ENCODE peak calls at places on chromosomes 2 and 18, in nine cellular contexts. One of them, this sample, is unnamed. For H3K4me1, the result is how much of the 10 kb centered on the place peaks cover.

GRCh38 chr2:77631007-77631406 is 108.8 kb upstream of the LRRTM4 start:
- DNase-seq in fibroblast of lung: no peak
- DNase-seq in body of pancreas: no peak
- DNase-seq in right atrium auricular region: no peak
- DNase-seq in heart right ventricle: no peak
- DNase-seq in pancreas: no peak
- DNase-seq in A549: no peak
- DNase-seq in H1: no peak
- DNase-seq in transverse colon: no peak
- DNase-seq in this sample: no peak

GRCh38 chr18:78901923-78902794 is 77.5 kb upstream of the SALL3 start:
- DNase-seq in fibroblast of lung: no peak
- DNase-seq in body of pancreas: no peak
- DNase-seq in right atrium auricular region: peak
- DNase-seq in heart right ventricle: no peak
- DNase-seq in pancreas: no peak
- DNase-seq in A549: no peak
- DNase-seq in H1: no peak
- DNase-seq in transverse colon: no peak
- DNase-seq in this sample: no peak

GRCh38 chr2:205321240-205321639 is 361.1 kb upstream of the NRP2 start:
- DNase-seq in fibroblast of lung: peak
- DNase-seq in body of pancreas: no peak
- DNase-seq in right atrium auricular region: no peak
- DNase-seq in heart right ventricle: no peak
- DNase-seq in pancreas: no peak
- DNase-seq in A549: no peak
- DNase-seq in H1: no peak
- DNase-seq in transverse colon: no peak
- DNase-seq in this sample: no peak

GRCh38 chr18:48493856-48494255 is 45.0 kb upstream of the CTIF start:
- DNase-seq in fibroblast of lung: peak
- DNase-seq in body of pancreas: no peak
- DNase-seq in right atrium auricular region: no peak
- DNase-seq in heart right ventricle: no peak
- DNase-seq in pancreas: no peak
- DNase-seq in A549: no peak
- DNase-seq in H1: no peak
- DNase-seq in transverse colon: no peak
- DNase-seq in this sample: no peak

GRCh38 chr18:8735274-8735673 is 29.9 kb downstream of the MTCL1 start:
- DNase-seq in fibroblast of lung: no peak
- DNase-seq in body of pancreas: no peak
- DNase-seq in right atrium auricular region: no peak
- DNase-seq in heart right ventricle: no peak
- DNase-seq in pancreas: no peak
- DNase-seq in A549: no peak
- DNase-seq in H1: no peak
- DNase-seq in transverse colon: no peak
- DNase-seq in this sample: no peak

GRCh38 chr2:8452296-8452695 is 229.6 kb upstream of the ID2 start:
- DNase-seq in fibroblast of lung: no peak
- DNase-seq in body of pancreas: no peak
- DNase-seq in right atrium auricular region: peak
- DNase-seq in heart right ventricle: no peak
- DNase-seq in pancreas: no peak
- DNase-seq in A549: no peak
- DNase-seq in H1: no peak
- DNase-seq in transverse colon: no peak
- DNase-seq in this sample: no peak

GRCh38 chr2:235553696-235554100 is 59.9 kb downstream of the AGAP1 start:
- DNase-seq in fibroblast of lung: peak
- DNase-seq in body of pancreas: peak
- DNase-seq in right atrium auricular region: no peak
- DNase-seq in heart right ventricle: no peak
- DNase-seq in pancreas: peak
- DNase-seq in A549: no peak
- DNase-seq in H1: no peak
- DNase-seq in transverse colon: peak
- DNase-seq in this sample: no peak

GRCh38 chr2:203790134-203790533 is 77.4 kb upstream of the CTLA4 start:
- DNase-seq in fibroblast of lung: peak
- DNase-seq in body of pancreas: no peak
- DNase-seq in right atrium auricular region: no peak
- DNase-seq in heart right ventricle: no peak
- DNase-seq in pancreas: no peak
- DNase-seq in A549: no peak
- DNase-seq in H1: no peak
- DNase-seq in transverse colon: no peak
- DNase-seq in this sample: no peak

GRCh38 chr2:102510791-102511575 is 38.0 kb downstream of the SLC9A4 start:
- DNase-seq in fibroblast of lung: no peak
- DNase-seq in body of pancreas: no peak
- DNase-seq in right atrium auricular region: no peak
- DNase-seq in heart right ventricle: no peak
- DNase-seq in pancreas: no peak
- DNase-seq in A549: no peak
- DNase-seq in H1: no peak
- DNase-seq in transverse colon: no peak
- DNase-seq in this sample: no peak

GRCh38 chr2:121309801-121310200 is 24.8 kb upstream of the TFCP2L1 start:
- DNase-seq in fibroblast of lung: no peak
- DNase-seq in body of pancreas: no peak
- DNase-seq in right atrium auricular region: no peak
- DNase-seq in heart right ventricle: no peak
- DNase-seq in pancreas: no peak
- DNase-seq in A549: no peak
- DNase-seq in H1: no peak
- DNase-seq in transverse colon: no peak
- DNase-seq in this sample: no peak

GRCh38 chr2:69222984-69223658 is 163.9 kb downstream of the GFPT1 start:
- DNase-seq in fibroblast of lung: peak
- DNase-seq in body of pancreas: peak
- DNase-seq in right atrium auricular region: no peak
- DNase-seq in heart right ventricle: peak
- DNase-seq in pancreas: no peak
- DNase-seq in A549: no peak
- DNase-seq in H1: no peak
- DNase-seq in transverse colon: peak
- DNase-seq in this sample: no peak

GRCh38 chr2:86223682-86224560 is 24.7 kb downstream of the MRPL35 start:
- DNase-seq in fibroblast of lung: peak
- DNase-seq in body of pancreas: no peak
- DNase-seq in right atrium auricular region: no peak
- DNase-seq in heart right ventricle: no peak
- DNase-seq in pancreas: no peak
- DNase-seq in A549: no peak
- DNase-seq in H1: no peak
- DNase-seq in transverse colon: no peak
- DNase-seq in this sample: no peak

GRCh38 chr2:120245520-120245835 is 7.2 kb upstream of the RALB start:
- DNase-seq in fibroblast of lung: no peak
- DNase-seq in body of pancreas: peak
- DNase-seq in right atrium auricular region: no peak
- DNase-seq in heart right ventricle: no peak
- DNase-seq in pancreas: peak
- DNase-seq in A549: no peak
- DNase-seq in H1: no peak
- DNase-seq in transverse colon: peak
- DNase-seq in this sample: no peak

GRCh38 chr2:222977121-222977520 is 74.9 kb upstream of the KCNE4 start:
- DNase-seq in fibroblast of lung: no peak
- DNase-seq in body of pancreas: no peak
- DNase-seq in right atrium auricular region: no peak
- DNase-seq in heart right ventricle: no peak
- DNase-seq in pancreas: no peak
- DNase-seq in A549: no peak
- DNase-seq in H1: no peak
- DNase-seq in transverse colon: no peak
- DNase-seq in this sample: no peak

GRCh38 chr18:58186258-58186948 is 142.4 kb downstream of the NEDD4L start:
- DNase-seq in fibroblast of lung: peak
- DNase-seq in body of pancreas: peak
- DNase-seq in right atrium auricular region: no peak
- DNase-seq in heart right ventricle: no peak
- DNase-seq in pancreas: peak
- DNase-seq in A549: no peak
- DNase-seq in H1: no peak
- DNase-seq in transverse colon: no peak
- DNase-seq in this sample: no peak

GRCh38 chr2:28172114-28172898 is 220.4 kb upstream of the FOSL2 start:
- DNase-seq in fibroblast of lung: peak
- DNase-seq in body of pancreas: no peak
- DNase-seq in right atrium auricular region: no peak
- DNase-seq in heart right ventricle: no peak
- DNase-seq in pancreas: no peak
- DNase-seq in A549: no peak
- DNase-seq in H1: no peak
- DNase-seq in transverse colon: peak
- DNase-seq in this sample: no peak
- H3K27ac ChIP-seq in fibroblast of lung: no peak
- H3K27ac ChIP-seq in body of pancreas: no peak
- H3K27ac ChIP-seq in right atrium auricular region: no peak
- H3K27ac ChIP-seq in heart right ventricle: no peak
- H3K27ac ChIP-seq in pancreas: no peak
- H3K27ac ChIP-seq in A549: peak
- H3K27ac ChIP-seq in H1: no peak
- H3K27ac ChIP-seq in transverse colon: peak
- H3K27ac ChIP-seq in this sample: no peak

GRCh38 chr2:236607471-236608307 is 38.1 kb downstream of the ACKR3 start:
- DNase-seq in fibroblast of lung: peak
- DNase-seq in body of pancreas: peak
- DNase-seq in right atrium auricular region: no peak
- DNase-seq in heart right ventricle: no peak
- DNase-seq in pancreas: peak
- DNase-seq in A549: no peak
- DNase-seq in H1: no peak
- DNase-seq in transverse colon: no peak
- DNase-seq in this sample: no peak

GRCh38 chr2:236606023-236606422 is 36.4 kb downstream of the ACKR3 start:
- DNase-seq in fibroblast of lung: no peak
- DNase-seq in body of pancreas: no peak
- DNase-seq in right atrium auricular region: no peak
- DNase-seq in heart right ventricle: no peak
- DNase-seq in pancreas: no peak
- DNase-seq in A549: no peak
- DNase-seq in H1: no peak
- DNase-seq in transverse colon: no peak
- DNase-seq in this sample: no peak

GRCh38 chr2:236608710-236609109 is 39.1 kb downstream of the ACKR3 start:
- DNase-seq in fibroblast of lung: peak
- DNase-seq in body of pancreas: no peak
- DNase-seq in right atrium auricular region: no peak
- DNase-seq in heart right ventricle: no peak
- DNase-seq in pancreas: no peak
- DNase-seq in A549: no peak
- DNase-seq in H1: no peak
- DNase-seq in transverse colon: no peak
- DNase-seq in this sample: no peak

GRCh38 chr2:236610991-236611821 is 41.6 kb downstream of the ACKR3 start:
- DNase-seq in fibroblast of lung: peak
- DNase-seq in body of pancreas: no peak
- DNase-seq in right atrium auricular region: no peak
- DNase-seq in heart right ventricle: no peak
- DNase-seq in pancreas: no peak
- DNase-seq in A549: no peak
- DNase-seq in H1: no peak
- DNase-seq in transverse colon: no peak
- DNase-seq in this sample: no peak

GRCh38 chr2:236608308-236608564 is 38.6 kb downstream of the ACKR3 start:
- DNase-seq in fibroblast of lung: peak
- DNase-seq in body of pancreas: no peak
- DNase-seq in right atrium auricular region: no peak
- DNase-seq in heart right ventricle: no peak
- DNase-seq in pancreas: no peak
- DNase-seq in A549: no peak
- DNase-seq in H1: no peak
- DNase-seq in transverse colon: no peak
- DNase-seq in this sample: no peak
- H3K4me1 ChIP-seq in fibroblast of lung: under half
- H3K4me1 ChIP-seq in body of pancreas: under half
- H3K4me1 ChIP-seq in right atrium auricular region: under half
- H3K4me1 ChIP-seq in heart right ventricle: under half
- H3K4me1 ChIP-seq in pancreas: under half
- H3K4me1 ChIP-seq in A549: under half
- H3K4me1 ChIP-seq in H1: under half
- H3K4me1 ChIP-seq in transverse colon: under half
- H3K4me1 ChIP-seq in this sample: under half

GRCh38 chr18:76487076-76487475 is 8.0 kb downstream of the ZNF516 start:
- DNase-seq in fibroblast of lung: no peak
- DNase-seq in body of pancreas: no peak
- DNase-seq in right atrium auricular region: no peak
- DNase-seq in heart right ventricle: no peak
- DNase-seq in pancreas: no peak
- DNase-seq in A549: no peak
- DNase-seq in H1: no peak
- DNase-seq in transverse colon: no peak
- DNase-seq in this sample: no peak
- H3K27ac ChIP-seq in fibroblast of lung: no peak
- H3K27ac ChIP-seq in body of pancreas: no peak
- H3K27ac ChIP-seq in right atrium auricular region: no peak
- H3K27ac ChIP-seq in heart right ventricle: no peak
- H3K27ac ChIP-seq in pancreas: no peak
- H3K27ac ChIP-seq in A549: no peak
- H3K27ac ChIP-seq in H1: no peak
- H3K27ac ChIP-seq in transverse colon: no peak
- H3K27ac ChIP-seq in this sample: no peak

GRCh38 chr2:45257820-45258219 is 248.6 kb upstream of the SIX2 start:
- DNase-seq in fibroblast of lung: no peak
- DNase-seq in body of pancreas: no peak
- DNase-seq in right atrium auricular region: no peak
- DNase-seq in heart right ventricle: no peak
- DNase-seq in pancreas: no peak
- DNase-seq in A549: no peak
- DNase-seq in H1: no peak
- DNase-seq in transverse colon: no peak
- DNase-seq in this sample: no peak

GRCh38 chr2:45255568-45255967 is 246.3 kb upstream of the SIX2 start:
- DNase-seq in fibroblast of lung: no peak
- DNase-seq in body of pancreas: no peak
- DNase-seq in right atrium auricular region: no peak
- DNase-seq in heart right ventricle: no peak
- DNase-seq in pancreas: no peak
- DNase-seq in A549: no peak
- DNase-seq in H1: no peak
- DNase-seq in transverse colon: no peak
- DNase-seq in this sample: no peak

GRCh38 chr2:45258251-45258775 is 249.1 kb upstream of the SIX2 start:
- DNase-seq in fibroblast of lung: no peak
- DNase-seq in body of pancreas: no peak
- DNase-seq in right atrium auricular region: no peak
- DNase-seq in heart right ventricle: no peak
- DNase-seq in pancreas: no peak
- DNase-seq in A549: no peak
- DNase-seq in H1: no peak
- DNase-seq in transverse colon: no peak
- DNase-seq in this sample: no peak

GRCh38 chr2:45256867-45257641 is 247.8 kb upstream of the SIX2 start:
- DNase-seq in fibroblast of lung: no peak
- DNase-seq in body of pancreas: no peak
- DNase-seq in right atrium auricular region: no peak
- DNase-seq in heart right ventricle: no peak
- DNase-seq in pancreas: no peak
- DNase-seq in A549: no peak
- DNase-seq in H1: peak
- DNase-seq in transverse colon: no peak
- DNase-seq in this sample: peak

GRCh38 chr2:45256173-45256866 is 247.1 kb upstream of the SIX2 start:
- DNase-seq in fibroblast of lung: no peak
- DNase-seq in body of pancreas: no peak
- DNase-seq in right atrium auricular region: no peak
- DNase-seq in heart right ventricle: no peak
- DNase-seq in pancreas: no peak
- DNase-seq in A549: no peak
- DNase-seq in H1: no peak
- DNase-seq in transverse colon: no peak
- DNase-seq in this sample: no peak
- H3K4me1 ChIP-seq in fibroblast of lung: under half
- H3K4me1 ChIP-seq in body of pancreas: under half
- H3K4me1 ChIP-seq in right atrium auricular region: under half
- H3K4me1 ChIP-seq in heart right ventricle: under half
- H3K4me1 ChIP-seq in pancreas: under half
- H3K4me1 ChIP-seq in A549: under half
- H3K4me1 ChIP-seq in H1: under half
- H3K4me1 ChIP-seq in transverse colon: under half
- H3K4me1 ChIP-seq in this sample: under half

This sample was measured in iPS DF 6.9.